ENCODE peak calls at places on chromosomes 1 and 21, in five cellular contexts. J, I, N, H and Z are unnamed samples.
A peak's percentile ranks its signal among the peaks of the same experiment; 100 is the strongest.

GRCh38 chr1:87239997-87240396 is 88.7 kb upstream of the LMO4 start:
- DNase-seq in J (no peak), N (no peak), I (no peak), H (no peak), Z (no peak)

GRCh38 chr1:6343506-6344405 is 49.8 kb downstream of the ACOT7 start:
- DNase-seq in J (peak; percentile 72), I (peak; percentile 37), N (no peak), H (peak; percentile 78), Z (peak; percentile 63)

GRCh38 chr1:165635329-165635728 is 4.3 kb downstream of the MGST3 start:
- DNase-seq in J (peak; percentile 14), H (no peak), N (no peak), I (no peak), Z (peak; percentile 59)

GRCh38 chr1:180860535-180860934 is 52.2 kb upstream of the KIAA1614 start:
- DNase-seq in J (no peak), H (no peak), N (no peak), I (no peak), Z (no peak)

GRCh38 chr1:183089025-183089639 is 65.9 kb downstream of the LAMC1 start:
- DNase-seq in N (no peak), H (no peak), I (no peak), J (no peak), Z (no peak)

GRCh38 chr1:174072546-174072945 is 50.4 kb upstream of the RC3H1 start:
- DNase-seq in N (no peak), H (no peak), I (no peak), J (no peak), Z (no peak)

GRCh38 chr1:222464841-222465210 is 83.1 kb downstream of the HHIPL2 start:
- DNase-seq in I (peak; percentile 67), N (no peak), H (no peak), J (peak; percentile 75), Z (peak; percentile 33)

GRCh38 chr1:63405021-63405420 is 37.6 kb downstream of the ALG6 start:
- DNase-seq in J (no peak), N (no peak), I (no peak), H (no peak), Z (no peak)

GRCh38 chr1:59146651-59147358 is 150.1 kb upstream of the FGGY start:
- DNase-seq in J (peak; percentile 61), I (peak; percentile 55), N (no peak), H (peak; percentile 54), Z (peak; percentile 91)

GRCh38 chr1:68438310-68438709 is 11.4 kb downstream of the RPE65 start:
- DNase-seq in I (no peak), H (no peak), J (no peak), N (no peak), Z (no peak)

GRCh38 chr1:205376739-205377138 is 20.0 kb upstream of the KLHDC8A start:
- DNase-seq in H (no peak), N (no peak), I (no peak), J (peak; percentile 9), Z (no peak)

GRCh38 chr1:36175137-36176095 is 19.5 kb downstream of the MAP7D1 start:
- DNase-seq in J (no peak), H (peak; percentile 54), I (no peak), N (no peak), Z (no peak)

GRCh38 chr1:8567146-8567545 is 249.2 kb downstream of the SLC45A1 start:
- DNase-seq in J (no peak), I (no peak), H (no peak), N (no peak), Z (no peak)

GRCh38 chr1:36092798-36093185 is 4.1 kb downstream of the ADPRS start:
- DNase-seq in H (no peak), N (no peak), I (no peak), J (no peak), Z (no peak)

GRCh38 chr1:236455242-236455641 is 61.2 kb downstream of the EDARADD start:
- DNase-seq in I (no peak), N (no peak), H (no peak), J (no peak), Z (no peak)

GRCh38 chr1:203036135-203036534 is 9.8 kb downstream of the PPFIA4 start:
- DNase-seq in I (no peak), J (no peak), N (no peak), H (peak; percentile 5), Z (peak; percentile 10)

GRCh38 chr21:44548381-44548780 is 2.9 kb downstream of the KRTAP10-2 start:
- DNase-seq in J (no peak), H (no peak), I (peak; percentile 10), N (no peak), Z (no peak)

GRCh38 chr1:59062743-59063142 is 234.2 kb upstream of the FGGY start:
- DNase-seq in H (no peak), J (no peak), N (no peak), I (no peak), Z (no peak)

GRCh38 chr1:67162954-67163353 is 3.3 kb upstream of the IL23R start:
- DNase-seq in I (no peak), H (no peak), N (no peak), J (no peak), Z (no peak)

GRCh38 chr1:245156736-245157505 is 2.1 kb downstream of the KIF26B start:
- DNase-seq in N (no peak), I (no peak), J (peak; percentile 14), H (no peak), Z (no peak)

GRCh38 chr1:18641005-18641941 is 10.6 kb downstream of the PAX7 start:
- DNase-seq in H (no peak), I (no peak), N (no peak), J (no peak), Z (peak; percentile 61)

GRCh38 chr1:228471762-228472398 is 15.3 kb upstream of the RNF187 start:
- DNase-seq in I (no peak), H (no peak), J (peak; percentile 85), N (no peak), Z (no peak)

GRCh38 chr1:43437031-43437973 is 16.4 kb downstream of the HYI start:
- DNase-seq in I (no peak), J (no peak), N (no peak), H (no peak), Z (no peak)

GRCh38 chr1:43434256-43434655 is 19.5 kb downstream of the HYI start:
- DNase-seq in J (no peak), H (no peak), I (no peak), N (no peak), Z (no peak)

GRCh38 chr1:43432907-43433306 is 20.8 kb downstream of the HYI start:
- DNase-seq in N (no peak), I (no peak), J (no peak), H (no peak), Z (no peak)

GRCh38 chr1:43436371-43436770 is 17.4 kb downstream of the HYI start:
- DNase-seq in J (no peak), N (no peak), I (no peak), H (no peak), Z (no peak)

DNA sequence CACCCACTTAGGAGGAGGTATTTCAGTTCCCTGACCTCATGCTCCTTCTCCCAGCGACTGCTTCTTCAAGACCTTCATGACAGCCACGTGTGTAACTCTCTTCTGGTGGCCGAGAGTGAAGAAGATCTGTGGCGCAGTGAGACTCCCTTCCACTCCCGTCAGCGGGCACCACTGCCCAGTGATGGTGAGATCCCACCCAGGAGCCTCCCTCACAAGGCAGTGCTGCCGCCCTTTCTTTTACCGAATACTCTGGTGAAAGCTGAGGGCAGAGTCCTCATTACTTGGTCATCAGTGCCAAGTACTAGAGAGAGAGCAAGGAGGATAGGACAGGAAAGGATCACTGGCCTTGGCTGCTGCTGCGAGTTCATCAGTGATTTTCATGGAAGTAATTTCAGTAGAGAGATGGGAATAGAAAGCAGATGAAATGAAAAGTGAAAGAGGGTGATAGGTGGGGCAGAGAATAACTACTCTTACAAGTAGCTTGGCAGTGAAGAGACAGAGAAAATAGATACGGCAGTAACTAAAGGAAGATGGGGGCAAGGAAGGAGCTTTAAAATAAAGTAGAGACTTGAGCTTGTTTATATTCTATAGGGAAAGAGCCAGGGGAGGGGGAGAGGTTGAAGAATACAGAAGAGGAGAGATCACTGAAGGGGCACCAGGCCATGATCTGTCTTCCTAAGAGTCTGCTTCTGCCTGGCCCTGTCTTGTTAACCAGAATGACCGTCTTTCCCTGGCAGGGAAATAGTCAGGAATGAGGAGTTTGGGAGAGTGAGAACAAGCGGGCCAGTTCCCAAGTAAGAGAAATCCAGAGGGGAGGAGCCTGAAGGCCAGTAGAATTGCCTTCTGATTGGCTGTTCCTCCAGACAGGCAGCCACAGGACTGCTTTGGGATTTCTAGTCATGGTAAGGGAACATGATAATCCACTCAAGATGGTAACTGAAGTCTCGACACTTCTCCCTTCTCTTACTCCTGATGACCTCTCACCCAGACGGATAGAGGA is 18.3 kb downstream of the HYI start:
- DNase-seq in H (no peak), I (no peak), J (no peak), N (no peak), Z (no peak)
- TF ChIP-seq POLR2A in H (no peak), I (no peak), J (no peak), N (no peak), Z (no peak)

GRCh38 chr21:42007541-42007940 is 2.6 kb downstream of the ZBTB21 start:
- DNase-seq in J (no peak), I (no peak), N (no peak), H (no peak), Z (no peak)

GRCh38 chr21:42012344-42012743 is 2.2 kb upstream of the ZBTB21 start:
- DNase-seq in J (no peak), I (peak; percentile 11), H (no peak), N (no peak), Z (no peak)

GRCh38 chr21:42009018-42009830 is 936 bp downstream of the ZBTB21 start:
- DNase-seq in J (peak; percentile 66), I (peak; percentile 58), N (no peak), H (no peak), Z (no peak)

GRCh38 chr21:42010507-42011493 is 640 bp upstream of the ZBTB21 start:
- DNase-seq in I (peak; percentile 41), H (no peak), N (no peak), J (peak; percentile 55), Z (no peak)

GRCh38 chr21:42009831-42010506 is at the start of gene ZBTB21:
- DNase-seq in N (peak; percentile 74), H (peak; percentile 89), I (peak; percentile 96), J (peak; percentile 96), Z (peak; percentile 98)
- TF ChIP-seq POLR2A in N (peak; percentile 97), H (peak; percentile 87), I (peak; percentile 91), J (peak; percentile 80), Z (peak; percentile 96)

GRCh38 chr1:225654688-225655508 is 2.0 kb upstream of the ENAH start:
- DNase-seq in H (no peak), J (no peak), N (no peak), I (no peak), Z (no peak)

GRCh38 chr1:225653463-225654276 is 747 bp upstream of the ENAH start:
- DNase-seq in H (peak; percentile 34), J (peak; percentile 44), I (peak; percentile 43), N (no peak), Z (peak; percentile 91)

GRCh38 chr1:225654277-225654597 is 1.3 kb upstream of the ENAH start:
- DNase-seq in H (no peak), N (no peak), J (no peak), I (no peak), Z (no peak)

GRCh38 chr1:225657462-225657989 is 4.6 kb upstream of the ENAH start:
- DNase-seq in H (no peak), N (no peak), J (peak; percentile 60), I (no peak), Z (no peak)

GRCh38 chr1:225655509-225656258 is 2.8 kb upstream of the ENAH start:
- DNase-seq in I (no peak), J (peak; percentile 59), H (no peak), N (no peak), Z (no peak)
- TF ChIP-seq POLR2A in I (no peak), J (no peak), H (no peak), N (no peak), Z (no peak)

GRCh38 chr1:188188317-188188716 is 1359.6 kb downstream of the PLA2G4A start:
- DNase-seq in N (no peak), I (no peak), H (no peak), J (no peak), Z (no peak)
- TF ChIP-seq POLR2A in N (no peak), I (no peak), H (no peak), J (no peak), Z (no peak)